ENCODE peak calls at places on chromosomes 13 and 19, in four cellular contexts. One of them, this sample, is unnamed.

GRCh38 chr13:59587971-59588716 is 575.6 kb downstream of the DIAPH3 start:
- DNase-seq in Peyer's patch: no peak
- DNase-seq in kidney epithelial cell: no peak
- DNase-seq in CD8-positive, alpha-beta T cell: no peak
- DNase-seq in this sample: no peak

GRCh38 chr19:44640518-44640917 is 3.2 kb upstream of the PVR start:
- DNase-seq in kidney epithelial cell: no peak
- DNase-seq in CD8-positive, alpha-beta T cell: no peak
- DNase-seq in Peyer's patch: no peak
- DNase-seq in this sample: no peak

GRCh38 chr13:48586591-48587103 is 53.8 kb upstream of the RCBTB2 start:
- DNase-seq in Peyer's patch: no peak
- DNase-seq in kidney epithelial cell: no peak
- DNase-seq in CD8-positive, alpha-beta T cell: peak; percentile 48
- DNase-seq in this sample: no peak

GRCh38 chr19:51687791-51688664 is 5.1 kb upstream of the SPACA6 start:
- DNase-seq in Peyer's patch: no peak
- DNase-seq in CD8-positive, alpha-beta T cell: no peak
- DNase-seq in kidney epithelial cell: no peak
- DNase-seq in this sample: peak; percentile 31

GRCh38 chr19:1133471-1133929 is 29.7 kb downstream of the GPX4 start:
- DNase-seq in kidney epithelial cell: no peak
- DNase-seq in Peyer's patch: peak; percentile 93
- DNase-seq in CD8-positive, alpha-beta T cell: peak; percentile 83
- DNase-seq in this sample: no peak

GRCh38 chr13:34587586-34587985 is 354.5 kb upstream of the NBEA start:
- DNase-seq in CD8-positive, alpha-beta T cell: no peak
- DNase-seq in Peyer's patch: no peak
- DNase-seq in kidney epithelial cell: no peak
- DNase-seq in this sample: peak; percentile 93

GRCh38 chr13:52127783-52128702 is 830 bp downstream of the NEK5 start:
- DNase-seq in CD8-positive, alpha-beta T cell: peak; percentile 66
- DNase-seq in kidney epithelial cell: no peak
- DNase-seq in Peyer's patch: peak; percentile 81
- DNase-seq in this sample: no peak

GRCh38 chr13:60211548-60211947 is 47.8 kb upstream of the DIAPH3 start:
- DNase-seq in Peyer's patch: no peak
- DNase-seq in kidney epithelial cell: no peak
- DNase-seq in CD8-positive, alpha-beta T cell: no peak
- DNase-seq in this sample: no peak

GRCh38 chr19:39417463-39418181 is 5.2 kb downstream of the PLEKHG2 start:
- DNase-seq in kidney epithelial cell: no peak
- DNase-seq in Peyer's patch: no peak
- DNase-seq in CD8-positive, alpha-beta T cell: no peak
- DNase-seq in this sample: no peak

GRCh38 chr19:6718741-6719539 is 1.5 kb downstream of the C3 start:
- DNase-seq in CD8-positive, alpha-beta T cell: no peak
- DNase-seq in Peyer's patch: no peak
- DNase-seq in kidney epithelial cell: no peak
- DNase-seq in this sample: no peak

GRCh38 chr19:39996218-39996810 is 546 bp upstream of the ZNF546 start:
- DNase-seq in kidney epithelial cell: peak; percentile 25
- DNase-seq in Peyer's patch: peak; percentile 55
- DNase-seq in CD8-positive, alpha-beta T cell: no peak
- DNase-seq in this sample: no peak

GRCh38 chr13:97445504-97446187 is 11.7 kb downstream of the RAP2A start:
- DNase-seq in CD8-positive, alpha-beta T cell: no peak
- DNase-seq in kidney epithelial cell: no peak
- DNase-seq in Peyer's patch: no peak
- DNase-seq in this sample: no peak

GRCh38 chr19:33247441-33247819 is 21.8 kb upstream of the SLC7A10 start:
- DNase-seq in CD8-positive, alpha-beta T cell: no peak
- DNase-seq in kidney epithelial cell: no peak
- DNase-seq in Peyer's patch: no peak
- DNase-seq in this sample: no peak

GRCh38 chr13:90386090-90386489 is 961.4 kb upstream of the MIR17HG start:
- DNase-seq in kidney epithelial cell: no peak
- DNase-seq in CD8-positive, alpha-beta T cell: no peak
- DNase-seq in Peyer's patch: no peak
- DNase-seq in this sample: no peak

GRCh38 chr13:94825507-94825906 is 113.2 kb upstream of the SOX21 start:
- DNase-seq in Peyer's patch: peak; percentile 56
- DNase-seq in kidney epithelial cell: no peak
- DNase-seq in CD8-positive, alpha-beta T cell: no peak
- DNase-seq in this sample: peak; percentile 21

GRCh38 chr19:49335784-49336481 is 727 bp downstream of the CD37 start:
- DNase-seq in CD8-positive, alpha-beta T cell: no peak
- DNase-seq in Peyer's patch: peak; percentile 37
- DNase-seq in kidney epithelial cell: no peak
- DNase-seq in this sample: no peak

GRCh38 chr19:3253270-3253669 is 28.8 kb downstream of the CELF5 start:
- DNase-seq in CD8-positive, alpha-beta T cell: no peak
- DNase-seq in Peyer's patch: no peak
- DNase-seq in kidney epithelial cell: no peak
- DNase-seq in this sample: no peak

GRCh38 chr19:7450243-7451223 is 38.3 kb downstream of the PEX11G start:
- DNase-seq in CD8-positive, alpha-beta T cell: no peak
- DNase-seq in kidney epithelial cell: no peak
- DNase-seq in Peyer's patch: no peak
- DNase-seq in this sample: no peak

GRCh38 chr13:94345374-94346195 is 133.9 kb downstream of the DCT start:
- DNase-seq in CD8-positive, alpha-beta T cell: no peak
- DNase-seq in Peyer's patch: no peak
- DNase-seq in kidney epithelial cell: no peak
- DNase-seq in this sample: no peak

GRCh38 chr19:5052515-5052914 is 83.6 kb downstream of the KDM4B start:
- DNase-seq in Peyer's patch: no peak
- DNase-seq in kidney epithelial cell: no peak
- DNase-seq in CD8-positive, alpha-beta T cell: no peak
- DNase-seq in this sample: no peak

GRCh38 chr19:10467104-10467706 is 36.0 kb downstream of the KEAP1 start:
- DNase-seq in kidney epithelial cell: no peak
- DNase-seq in Peyer's patch: no peak
- DNase-seq in CD8-positive, alpha-beta T cell: no peak
- DNase-seq in this sample: no peak

GRCh38 chr19:12880551-12881171 is 588 bp downstream of the DNASE2 start:
- DNase-seq in Peyer's patch: peak; percentile 64
- DNase-seq in CD8-positive, alpha-beta T cell: no peak
- DNase-seq in kidney epithelial cell: no peak
- DNase-seq in this sample: no peak

GRCh38 chr19:20565321-20566018 is at the start of gene ZNF737:
- DNase-seq in CD8-positive, alpha-beta T cell: peak; percentile 93
- DNase-seq in kidney epithelial cell: peak; percentile 85
- DNase-seq in Peyer's patch: peak; percentile 97
- DNase-seq in this sample: peak; percentile 92

GRCh38 chr13:113009743-113010509 is 40.9 kb downstream of the MCF2L start:
- DNase-seq in kidney epithelial cell: no peak
- DNase-seq in CD8-positive, alpha-beta T cell: no peak
- DNase-seq in Peyer's patch: no peak
- DNase-seq in this sample: no peak

GRCh38 chr19:38248421-38248820 is 7.8 kb downstream of the PPP1R14A start:
- DNase-seq in Peyer's patch: peak; percentile 71
- DNase-seq in kidney epithelial cell: no peak
- DNase-seq in CD8-positive, alpha-beta T cell: no peak
- DNase-seq in this sample: no peak

GRCh38 chr13:110390572-110390971 is 83.5 kb downstream of the COL4A2 start:
- DNase-seq in Peyer's patch: no peak
- DNase-seq in CD8-positive, alpha-beta T cell: no peak
- DNase-seq in kidney epithelial cell: no peak
- DNase-seq in this sample: peak; percentile 97

GRCh38 chr19:54704928-54705327 is 19.3 kb upstream of the KIR3DL3 start:
- DNase-seq in kidney epithelial cell: no peak
- DNase-seq in CD8-positive, alpha-beta T cell: no peak
- DNase-seq in Peyer's patch: no peak
- DNase-seq in this sample: no peak

GRCh38 chr13:92197669-92198068 is 799.2 kb downstream of the GPC5 start:
- DNase-seq in Peyer's patch: no peak
- DNase-seq in kidney epithelial cell: no peak
- DNase-seq in CD8-positive, alpha-beta T cell: no peak
- DNase-seq in this sample: no peak

GRCh38 chr13:40786568-40786996 is 2.8 kb upstream of the SLC25A15 start:
- DNase-seq in Peyer's patch: peak; percentile 50
- DNase-seq in CD8-positive, alpha-beta T cell: no peak
- DNase-seq in kidney epithelial cell: no peak
- DNase-seq in this sample: no peak

GRCh38 chr13:101258071-101258470 is 158.2 kb downstream of the NALCN start:
- DNase-seq in Peyer's patch: no peak
- DNase-seq in kidney epithelial cell: peak; percentile 41
- DNase-seq in CD8-positive, alpha-beta T cell: no peak
- DNase-seq in this sample: peak; percentile 32

GRCh38 chr19:38977445-38978314 is 2.1 kb upstream of the FBXO17 start:
- DNase-seq in Peyer's patch: no peak
- DNase-seq in kidney epithelial cell: no peak
- DNase-seq in CD8-positive, alpha-beta T cell: no peak
- DNase-seq in this sample: no peak

GRCh38 chr13:108155185-108156106 is 59.9 kb downstream of the LIG4 start:
- DNase-seq in Peyer's patch: peak; percentile 80
- DNase-seq in kidney epithelial cell: no peak
- DNase-seq in CD8-positive, alpha-beta T cell: peak; percentile 59
- DNase-seq in this sample: peak; percentile 25

GRCh38 chr19:6761053-6761676 is 6.1 kb downstream of the SH2D3A start:
- DNase-seq in kidney epithelial cell: no peak
- DNase-seq in Peyer's patch: no peak
- DNase-seq in CD8-positive, alpha-beta T cell: no peak
- DNase-seq in this sample: no peak

GRCh38 chr13:79393564-79394249 is 12.3 kb downstream of the RBM26 start:
- DNase-seq in kidney epithelial cell: no peak
- DNase-seq in Peyer's patch: peak; percentile 86
- DNase-seq in CD8-positive, alpha-beta T cell: peak; percentile 69
- DNase-seq in this sample: no peak

GRCh38 chr13:30708541-30708940 is 26.8 kb upstream of the ALOX5AP start:
- DNase-seq in CD8-positive, alpha-beta T cell: no peak
- DNase-seq in kidney epithelial cell: no peak
- DNase-seq in Peyer's patch: no peak
- DNase-seq in this sample: no peak

GRCh38 chr13:96473463-96474157 is 383.7 kb downstream of the HS6ST3 start:
- DNase-seq in Peyer's patch: no peak
- DNase-seq in kidney epithelial cell: no peak
- DNase-seq in CD8-positive, alpha-beta T cell: no peak
- DNase-seq in this sample: no peak

GRCh38 chr19:52735734-52736133 is 890 bp upstream of the ZNF611 start:
- DNase-seq in CD8-positive, alpha-beta T cell: no peak
- DNase-seq in kidney epithelial cell: no peak
- DNase-seq in Peyer's patch: peak; percentile 50
- DNase-seq in this sample: no peak

GRCh38 chr13:21616880-21617279 is 12.9 kb upstream of the MICU2 start:
- DNase-seq in CD8-positive, alpha-beta T cell: no peak
- DNase-seq in kidney epithelial cell: no peak
- DNase-seq in Peyer's patch: no peak
- DNase-seq in this sample: no peak

GRCh38 chr13:46603165-46603603 is 50.2 kb downstream of the LRCH1 start:
- DNase-seq in Peyer's patch: no peak
- DNase-seq in CD8-positive, alpha-beta T cell: no peak
- DNase-seq in kidney epithelial cell: no peak
- DNase-seq in this sample: no peak
- TF ChIP-seq CTCF in Peyer's patch: peak; percentile 24
- TF ChIP-seq CTCF in CD8-positive, alpha-beta T cell: no peak
- TF ChIP-seq CTCF in kidney epithelial cell: peak; percentile 38
- TF ChIP-seq CTCF in this sample: peak; percentile 36

DNA sequence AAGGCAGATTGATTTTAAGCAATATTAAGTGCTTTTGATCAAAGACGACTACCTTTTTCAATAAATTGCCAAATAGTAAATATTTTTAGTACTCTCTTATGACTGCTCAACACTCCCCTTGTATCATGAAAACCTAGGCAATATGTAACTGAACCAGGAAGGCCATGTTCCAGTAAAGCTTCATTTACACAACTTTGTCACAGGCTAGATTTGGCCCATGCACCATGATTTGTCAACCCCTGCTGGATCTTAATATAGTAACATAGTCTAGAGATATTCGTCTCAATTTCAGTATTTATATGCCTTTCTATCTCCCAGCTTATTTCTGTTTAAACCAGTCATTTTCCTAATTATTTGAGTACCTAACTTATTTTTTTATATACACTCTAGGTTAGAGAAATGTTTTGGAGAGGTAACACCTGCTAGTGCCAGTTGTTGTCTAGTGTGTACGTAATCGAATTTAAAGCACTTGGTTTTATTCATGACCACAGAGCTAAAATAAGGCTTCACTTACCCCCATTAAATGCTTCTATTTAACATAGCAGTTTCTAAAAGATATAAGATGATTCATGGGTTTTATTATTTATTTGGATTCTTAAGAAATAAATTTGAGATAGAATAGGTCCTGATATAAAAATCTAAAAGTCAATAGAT is 21.0 kb downstream of the TPP2 start:
- DNase-seq in CD8-positive, alpha-beta T cell: no peak
- DNase-seq in Peyer's patch: no peak
- DNase-seq in kidney epithelial cell: no peak
- DNase-seq in this sample: no peak
- H3K4me3 ChIP-seq in CD8-positive, alpha-beta T cell: no peak overlapping the region
- H3K4me3 ChIP-seq in Peyer's patch: no peak overlapping the region
- H3K4me3 ChIP-seq in kidney epithelial cell: no peak overlapping the region
- H3K4me3 ChIP-seq in this sample: no peak overlapping the region

GRCh38 chr19:19098084-19098702 is 34.4 kb downstream of the SLC25A42 start:
- DNase-seq in kidney epithelial cell: no peak
- DNase-seq in Peyer's patch: no peak
- DNase-seq in CD8-positive, alpha-beta T cell: no peak
- DNase-seq in this sample: no peak

GRCh38 chr19:19096641-19097627 is 33.1 kb downstream of the SLC25A42 start:
- DNase-seq in Peyer's patch: peak; percentile 89
- DNase-seq in kidney epithelial cell: no peak
- DNase-seq in CD8-positive, alpha-beta T cell: no peak
- DNase-seq in this sample: no peak

GRCh38 chr19:19095691-19096090 is 31.9 kb downstream of the SLC25A42 start:
- DNase-seq in Peyer's patch: no peak
- DNase-seq in kidney epithelial cell: no peak
- DNase-seq in CD8-positive, alpha-beta T cell: no peak
- DNase-seq in this sample: no peak

GRCh38 chr19:19101540-19101939 is 36.7 kb downstream of the TMEM161A start:
- DNase-seq in CD8-positive, alpha-beta T cell: no peak
- DNase-seq in Peyer's patch: no peak
- DNase-seq in kidney epithelial cell: no peak
- DNase-seq in this sample: no peak

GRCh38 chr19:19098703-19099632 is 35.2 kb downstream of the SLC25A42 start:
- DNase-seq in Peyer's patch: peak; percentile 73
- DNase-seq in kidney epithelial cell: no peak
- DNase-seq in CD8-positive, alpha-beta T cell: no peak
- DNase-seq in this sample: no peak
- TF ChIP-seq CTCF in Peyer's patch: no peak
- TF ChIP-seq CTCF in kidney epithelial cell: no peak
- TF ChIP-seq CTCF in CD8-positive, alpha-beta T cell: no peak
- TF ChIP-seq CTCF in this sample: no peak

GRCh38 chr19:16594681-16595091 is 22.5 kb upstream of the SLC35E1 start:
- DNase-seq in kidney epithelial cell: no peak
- DNase-seq in CD8-positive, alpha-beta T cell: no peak
- DNase-seq in Peyer's patch: no peak
- DNase-seq in this sample: no peak

GRCh38 chr19:16593181-16593580 is 21.0 kb upstream of the SLC35E1 start:
- DNase-seq in CD8-positive, alpha-beta T cell: no peak
- DNase-seq in Peyer's patch: no peak
- DNase-seq in kidney epithelial cell: no peak
- DNase-seq in this sample: no peak

GRCh38 chr19:16591803-16592556 is 19.8 kb upstream of the SLC35E1 start:
- DNase-seq in Peyer's patch: no peak
- DNase-seq in kidney epithelial cell: no peak
- DNase-seq in CD8-positive, alpha-beta T cell: no peak
- DNase-seq in this sample: peak; percentile 43

GRCh38 chr19:16595097-16595496 is 22.9 kb upstream of the SLC35E1 start:
- DNase-seq in kidney epithelial cell: no peak
- DNase-seq in Peyer's patch: no peak
- DNase-seq in CD8-positive, alpha-beta T cell: no peak
- DNase-seq in this sample: no peak

GRCh38 chr19:16594131-16594586 is 21.9 kb upstream of the SLC35E1 start:
- DNase-seq in kidney epithelial cell: no peak
- DNase-seq in CD8-positive, alpha-beta T cell: no peak
- DNase-seq in Peyer's patch: peak; percentile 72
- DNase-seq in this sample: no peak
- H3K4me3 ChIP-seq in kidney epithelial cell: no peak overlapping the region
- H3K4me3 ChIP-seq in CD8-positive, alpha-beta T cell: peak overlapping the region; percentile 54
- H3K4me3 ChIP-seq in Peyer's patch: no peak overlapping the region
- H3K4me3 ChIP-seq in this sample: no peak overlapping the region

This sample was measured in retinal pigment epithelial cell.